ENCODE peak calls at places on chromosomes 13 and 19, in seven cellular contexts. X, D, J, Z, V, G and P are unnamed samples.

GRCh38 chr13:41995946-41996345 is 35.0 kb upstream of the VWA8 start:
- DNase-seq in X (no peak), D (peak; percentile 8), J (no peak), Z (peak; percentile 45), V (no peak), G (no peak), P (peak; percentile 43)

GRCh38 chr19:32233885-32234284 is 111.5 kb upstream of the ZNF507 start:
- DNase-seq in X (no peak), D (no peak), J (no peak), Z (no peak), V (no peak), G (no peak), P (no peak)

GRCh38 chr13:51823351-51823750 is 19.4 kb upstream of the DHRS12 start:
- DNase-seq in X (no peak), D (no peak), J (no peak), Z (no peak), V (no peak), G (no peak), P (no peak)

GRCh38 chr13:44350775-44351504 is 22.7 kb upstream of the SERP2 start:
- DNase-seq in X (no peak), D (no peak), J (no peak), Z (no peak), V (no peak), G (no peak), P (no peak)

GRCh38 chr13:39038569-39038898 is 278 bp downstream of the NHLRC3 start:
- DNase-seq in X (peak; percentile 24), D (no peak), J (peak; percentile 3), Z (no peak), V (no peak), G (no peak), P (no peak)

GRCh38 chr13:20990910-20991525 is 70.4 kb downstream of the LATS2 start:
- DNase-seq in X (no peak), D (no peak), J (no peak), Z (no peak), V (no peak), G (no peak), P (no peak)

GRCh38 chr19:45528744-45529453 is 21.6 kb downstream of the VASP start:
- DNase-seq in X (no peak), D (no peak), J (no peak), Z (no peak), V (no peak), G (no peak), P (peak; percentile 43)

GRCh38 chr19:56153507-56153906 is 12.4 kb downstream of the ZNF444 start:
- DNase-seq in X (no peak), D (no peak), J (no peak), Z (no peak), V (no peak), G (no peak), P (no peak)

GRCh38 chr19:2426661-2427322 is 594 bp downstream of the TIMM13 start:
- DNase-seq in X (no peak), D (peak; percentile 47), J (peak; percentile 53), Z (no peak), V (no peak), G (no peak), P (no peak)

GRCh38 chr19:5130371-5131030 is 161.6 kb downstream of the KDM4B start:
- DNase-seq in X (no peak), D (no peak), J (no peak), Z (no peak), V (no peak), G (no peak), P (no peak)

GRCh38 chr19:5949792-5950305 is 28.1 kb downstream of the RANBP3 start:
- DNase-seq in X (no peak), D (no peak), J (no peak), Z (no peak), V (no peak), G (no peak), P (no peak)

GRCh38 chr13:44165172-44165894 is 208.3 kb upstream of the SERP2 start:
- DNase-seq in X (no peak), D (no peak), J (no peak), Z (no peak), V (no peak), G (no peak), P (no peak)

GRCh38 chr13:42041684-42042035 is 6.8 kb upstream of the DGKH start:
- DNase-seq in X (no peak), D (peak; percentile 43), J (peak; percentile 30), Z (no peak), V (peak; percentile 24), G (peak; percentile 38), P (peak; percentile 74)

GRCh38 chr13:35747594-35747993 is 271.1 kb upstream of the MAB21L1 start:
- DNase-seq in X (no peak), D (no peak), J (no peak), Z (no peak), V (no peak), G (no peak), P (no peak)

GRCh38 chr13:44853641-44854040 is 135.6 kb downstream of the NUFIP1 start:
- DNase-seq in X (no peak), D (no peak), J (no peak), Z (no peak), V (no peak), G (no peak), P (no peak)

GRCh38 chr13:69947577-69947976 is 160.0 kb upstream of the ATXN8OS start:
- DNase-seq in X (no peak), D (no peak), J (no peak), Z (no peak), V (no peak), G (no peak), P (no peak)